ENCODE peak calls at places on chromosomes 13 and 19, in ten cellular contexts. Q, H, Z, I, W, K, E, G, C and S are unnamed samples.

GRCh38 chr19:34235425-34235940 is 18.9 kb upstream of the GARRE1 start:
- DNase-seq in Q (no peak), H (no peak), Z (no peak), I (no peak), W (no peak), K (no peak), E (no peak), G (no peak), C (no peak), S (no peak)

GRCh38 chr13:89282241-89282640 is 1611.1 kb downstream of the SLITRK5 start:
- DNase-seq in Q (no peak), H (no peak), Z (no peak), I (no peak), W (no peak), K (no peak), E (no peak), G (no peak), C (no peak), S (no peak)

GRCh38 chr13:114096811-114097503 is 35.5 kb downstream of the RASA3 start:
- DNase-seq in Q (no peak), H (no peak), Z (no peak), I (no peak), W (peak; percentile 4), K (no peak), E (no peak), G (no peak), C (peak; percentile 91), S (no peak)

GRCh38 chr13:50386527-50387123 is 371.4 kb downstream of the KCNRG start:
- DNase-seq in Q (peak; percentile 26), H (no peak), Z (no peak), I (no peak), W (no peak), K (no peak), E (peak; percentile 47), G (no peak), C (no peak), S (peak; percentile 64)

GRCh38 chr13:96172066-96172465 is 82.2 kb downstream of the HS6ST3 start:
- DNase-seq in Q (no peak), H (no peak), Z (no peak), I (no peak), W (no peak), K (no peak), E (no peak), G (no peak), C (no peak), S (no peak)

GRCh38 chr13:72151241-72151640 is 284.2 kb upstream of the DACH1 start:
- DNase-seq in Q (peak; percentile 75), H (no peak), Z (no peak), I (no peak), W (no peak), K (no peak), E (no peak), G (no peak), C (no peak), S (peak; percentile 35)

GRCh38 chr19:17306285-17306714 is 628 bp downstream of the MRPL34 start:
- DNase-seq in Q (no peak), H (no peak), Z (no peak), I (no peak), W (no peak), K (no peak), E (no peak), G (no peak), C (no peak), S (no peak)

GRCh38 chr13:43880451-43880850 is 747 bp downstream of the LACC1 start:
- DNase-seq in Q (no peak), H (no peak), Z (no peak), I (no peak), W (no peak), K (no peak), E (no peak), G (no peak), C (peak; percentile 3), S (no peak)

GRCh38 chr19:46035986-46036744 is 4.6 kb downstream of the IGFL4 start:
- DNase-seq in Q (no peak), H (no peak), Z (no peak), I (no peak), W (no peak), K (no peak), E (no peak), G (no peak), C (no peak), S (no peak)

GRCh38 chr13:96417956-96418355 is 328.0 kb downstream of the HS6ST3 start:
- DNase-seq in Q (no peak), H (no peak), Z (no peak), I (no peak), W (no peak), K (no peak), E (no peak), G (no peak), C (peak; percentile 16), S (no peak)

GRCh38 chr13:28349901-28350654 is 144.8 kb downstream of the FLT1 start:
- DNase-seq in Q (no peak), H (no peak), Z (no peak), I (no peak), W (no peak), K (no peak), E (no peak), G (no peak), C (no peak), S (no peak)

GRCh38 chr19:13366529-13367143 is 139.6 kb downstream of the CACNA1A start:
- DNase-seq in Q (peak; percentile 41), H (no peak), Z (no peak), I (no peak), W (no peak), K (no peak), E (peak; percentile 45), G (no peak), C (no peak), S (peak; percentile 44)

GRCh38 chr19:49019242-49019932 is 2.5 kb upstream of the LHB start:
- DNase-seq in Q (peak; percentile 76), H (peak; percentile 32), Z (no peak), I (peak; percentile 52), W (peak; percentile 82), K (no peak), E (peak; percentile 61), G (no peak), C (peak; percentile 47), S (peak; percentile 79)

GRCh38 chr13:36787181-36787580 is 31.8 kb upstream of the RFXAP start:
- DNase-seq in Q (no peak), H (no peak), Z (no peak), I (no peak), W (no peak), K (no peak), E (no peak), G (no peak), C (no peak), S (no peak)

GRCh38 chr13:30042891-30043630 is 192.6 kb upstream of the UBL3 start:
- DNase-seq in Q (no peak), H (no peak), Z (no peak), I (no peak), W (no peak), K (no peak), E (no peak), G (no peak), C (no peak), S (no peak)

GRCh38 chr13:48532473-48533206 is at the start of gene RCBTB2:
- DNase-seq in Q (peak; percentile 97), H (peak; percentile 95), Z (peak; percentile 96), I (peak; percentile 98), W (peak; percentile 99), K (peak; percentile 90), E (peak; percentile 100), G (peak; percentile 80), C (peak; percentile 85), S (peak; percentile 99)

GRCh38 chr19:5935473-5936307 is 21.6 kb downstream of the CAPS start:
- DNase-seq in Q (peak; percentile 25), H (no peak), Z (no peak), I (no peak), W (no peak), K (no peak), E (no peak), G (peak; percentile 27), C (no peak), S (no peak)

GRCh38 chr13:40480012-40480914 is 186.2 kb downstream of the FOXO1 start:
- DNase-seq in Q (no peak), H (no peak), Z (no peak), I (no peak), W (no peak), K (no peak), E (no peak), G (no peak), C (no peak), S (no peak)